ENCODE peak calls at places on chromosome 22, in ten cellular contexts. O is T1000; K is stimulated activated CD4-positive, alpha-beta T cell treated with anti-CD3 and anti-CD28 coated beads, Interleukin-2, amount 100 ng/mL, for 48 hours; B is iPS-NIHi11; H is iris pigment epithelial cell; G is activated T-cell treated with anti-CD3 and anti-CD28 coated beads for 48 hours; V is tibial nerve; W is caudate nucleus; U is T-cell; I is NCI-H526. D is an unnamed sample.

GRCh38 chr22:49756201-49756600 is 71.5 kb downstream of the BRD1 start:
- DNase-seq in W (no peak), V (no peak), B (no peak), U (no peak), I (no peak), G (no peak), O (no peak), K (no peak), H (no peak), D (no peak)

GRCh38 chr22:40418366-40419201 is 48.2 kb downstream of the SGSM3 start:
- DNase-seq in W (no peak), I (no peak), K (no peak), V (no peak), O (no peak), H (no peak), G (no peak), B (no peak), U (peak; percentile 43), D (peak; percentile 57)

GRCh38 chr22:36334838-36335603 is 52.7 kb downstream of the MYH9 start:
- DNase-seq in G (no peak), K (no peak), W (no peak), I (no peak), B (no peak), H (peak; percentile 77), V (no peak), O (no peak), U (no peak), D (no peak)

GRCh38 chr22:44676441-44677298 is 25.3 kb upstream of the PRR5 start:
- DNase-seq in K (no peak), G (no peak), W (no peak), H (no peak), U (no peak), V (no peak), O (no peak), B (no peak), I (no peak), D (no peak)

GRCh38 chr22:26606611-26607010 is 11.2 kb downstream of the CRYBB1 start:
- DNase-seq in W (no peak), H (peak; percentile 76), K (no peak), U (no peak), I (no peak), V (no peak), B (no peak), O (no peak), G (no peak), D (no peak)

GRCh38 chr22:46023558-46023981 is 46.6 kb upstream of the WNT7B start:
- DNase-seq in O (no peak), V (no peak), B (no peak), W (no peak), K (no peak), U (no peak), G (no peak), I (no peak), H (no peak), D (no peak)

GRCh38 chr22:19291218-19291579 is 320 bp downstream of the CLTCL1 start:
- DNase-seq in W (no peak), I (no peak), V (no peak), H (no peak), U (no peak), K (no peak), G (peak; percentile 12), O (peak; percentile 19), B (peak; percentile 51), D (no peak)

GRCh38 chr22:47316020-47316419 is 553.6 kb downstream of the TBC1D22A start:
- DNase-seq in H (no peak), V (no peak), W (no peak), G (no peak), U (no peak), K (no peak), I (no peak), O (no peak), B (no peak), D (no peak)

GRCh38 chr22:48167238-48167637 is 1404.8 kb downstream of the TBC1D22A start:
- DNase-seq in O (no peak), K (no peak), V (no peak), I (no peak), G (no peak), U (no peak), H (no peak), B (peak; percentile 39), W (no peak), D (no peak)

GRCh38 chr22:21098099-21098671 is 52.4 kb downstream of the LRRC74B start:
- DNase-seq in I (no peak), O (no peak), G (no peak), U (no peak), W (no peak), V (no peak), B (no peak), H (no peak), K (no peak), D (no peak)

GRCh38 chr22:39135092-39135896 is 17.2 kb downstream of the CBX7 start:
- DNase-seq in O (no peak), H (peak; percentile 20), V (no peak), W (no peak), U (no peak), G (peak; percentile 43), I (no peak), B (peak; percentile 90), K (no peak), D (no peak)

GRCh38 chr22:19106886-19107729 is 15.1 kb downstream of the DGCR2 start:
- DNase-seq in G (no peak), K (no peak), W (no peak), B (no peak), I (no peak), H (no peak), U (no peak), O (no peak), V (no peak), D (no peak)

GRCh38 chr22:41092847-41093371 is 517 bp downstream of the EP300 start:
- DNase-seq in V (peak; percentile 23), G (no peak), U (no peak), K (no peak), W (no peak), O (no peak), H (peak; percentile 34), I (peak; percentile 4), B (peak; percentile 28), D (no peak)

GRCh38 chr22:36486619-36487384 is 5.4 kb upstream of the TXN2 start:
- DNase-seq in H (peak; percentile 60), O (peak; percentile 32), W (no peak), U (peak; percentile 61), G (peak; percentile 46), V (peak; percentile 49), B (no peak), I (no peak), K (peak; percentile 55), D (no peak)

D was measured in hypothalamus.